ENCODE peak calls at places on chromosomes 12 and 14, in seven cellular contexts. One of them, this sample, is unnamed.

GRCh38 chr12:126963825-126964224 is 1303.1 kb upstream of the TMEM132C start:
- DNase-seq in endothelial cell of umbilical vein: no peak
- DNase-seq in heart right ventricle: no peak
- DNase-seq in mammary epithelial cell: no peak
- DNase-seq in left lung: no peak
- DNase-seq in choroid plexus epithelial cell: no peak
- DNase-seq in AG10803: no peak
- DNase-seq in this sample: no peak

GRCh38 chr14:92637228-92637627 is 111.2 kb downstream of the LGMN start:
- DNase-seq in endothelial cell of umbilical vein: no peak
- DNase-seq in heart right ventricle: no peak
- DNase-seq in mammary epithelial cell: no peak
- DNase-seq in left lung: no peak
- DNase-seq in choroid plexus epithelial cell: peak
- DNase-seq in AG10803: no peak
- DNase-seq in this sample: no peak

GRCh38 chr14:45377201-45377600 is 124.2 kb upstream of the MIS18BP1 start:
- DNase-seq in endothelial cell of umbilical vein: no peak
- DNase-seq in heart right ventricle: no peak
- DNase-seq in mammary epithelial cell: no peak
- DNase-seq in left lung: no peak
- DNase-seq in choroid plexus epithelial cell: no peak
- DNase-seq in AG10803: no peak
- DNase-seq in this sample: no peak

GRCh38 chr12:111673503-111673902 is 12.3 kb downstream of the BRAP start:
- DNase-seq in endothelial cell of umbilical vein: peak
- DNase-seq in heart right ventricle: no peak
- DNase-seq in mammary epithelial cell: no peak
- DNase-seq in left lung: no peak
- DNase-seq in choroid plexus epithelial cell: peak
- DNase-seq in AG10803: peak
- DNase-seq in this sample: peak

GRCh38 chr12:49622501-49623141 is 740 bp upstream of the PRPF40B start:
- DNase-seq in endothelial cell of umbilical vein: no peak
- DNase-seq in heart right ventricle: no peak
- DNase-seq in mammary epithelial cell: peak
- DNase-seq in left lung: no peak
- DNase-seq in choroid plexus epithelial cell: peak
- DNase-seq in AG10803: peak
- DNase-seq in this sample: peak

GRCh38 chr14:30874999-30875787 is 834 bp downstream of the COCH start:
- DNase-seq in endothelial cell of umbilical vein: peak
- DNase-seq in heart right ventricle: no peak
- DNase-seq in mammary epithelial cell: no peak
- DNase-seq in left lung: no peak
- DNase-seq in choroid plexus epithelial cell: no peak
- DNase-seq in AG10803: no peak
- DNase-seq in this sample: peak

GRCh38 chr12:94263905-94264655 is 115.7 kb downstream of the PLXNC1 start:
- DNase-seq in endothelial cell of umbilical vein: no peak
- DNase-seq in heart right ventricle: no peak
- DNase-seq in mammary epithelial cell: no peak
- DNase-seq in left lung: peak
- DNase-seq in choroid plexus epithelial cell: peak
- DNase-seq in AG10803: peak
- DNase-seq in this sample: no peak

GRCh38 chr14:32728957-32729356 is 209.7 kb upstream of the NPAS3 start:
- DNase-seq in endothelial cell of umbilical vein: no peak
- DNase-seq in heart right ventricle: no peak
- DNase-seq in mammary epithelial cell: no peak
- DNase-seq in left lung: no peak
- DNase-seq in choroid plexus epithelial cell: no peak
- DNase-seq in AG10803: no peak
- DNase-seq in this sample: no peak

GRCh38 chr12:79766705-79767464 is 76.1 kb upstream of the PAWR start:
- DNase-seq in endothelial cell of umbilical vein: peak
- DNase-seq in heart right ventricle: no peak
- DNase-seq in mammary epithelial cell: no peak
- DNase-seq in left lung: no peak
- DNase-seq in choroid plexus epithelial cell: peak
- DNase-seq in AG10803: peak
- DNase-seq in this sample: no peak

GRCh38 chr14:94171208-94171607 is 2.9 kb upstream of the PPP4R4 start:
- DNase-seq in endothelial cell of umbilical vein: no peak
- DNase-seq in heart right ventricle: no peak
- DNase-seq in mammary epithelial cell: peak
- DNase-seq in left lung: no peak
- DNase-seq in choroid plexus epithelial cell: no peak
- DNase-seq in AG10803: peak
- DNase-seq in this sample: no peak

GRCh38 chr14:50272498-50272897 is 39.5 kb downstream of the L2HGDH start:
- DNase-seq in endothelial cell of umbilical vein: no peak
- DNase-seq in heart right ventricle: no peak
- DNase-seq in mammary epithelial cell: peak
- DNase-seq in left lung: no peak
- DNase-seq in choroid plexus epithelial cell: no peak
- DNase-seq in AG10803: peak
- DNase-seq in this sample: no peak

GRCh38 chr12:53599579-53599978 is 26.6 kb downstream of the ATF7 start:
- DNase-seq in endothelial cell of umbilical vein: peak
- DNase-seq in heart right ventricle: no peak
- DNase-seq in mammary epithelial cell: no peak
- DNase-seq in left lung: no peak
- DNase-seq in choroid plexus epithelial cell: peak
- DNase-seq in AG10803: no peak
- DNase-seq in this sample: no peak

GRCh38 chr12:47811581-47812484 is 7.9 kb downstream of the HDAC7 start:
- DNase-seq in endothelial cell of umbilical vein: peak
- DNase-seq in heart right ventricle: peak
- DNase-seq in mammary epithelial cell: no peak
- DNase-seq in left lung: no peak
- DNase-seq in choroid plexus epithelial cell: peak
- DNase-seq in AG10803: peak
- DNase-seq in this sample: no peak

GRCh38 chr12:47808049-47808448 is 11.7 kb downstream of the HDAC7 start:
- DNase-seq in endothelial cell of umbilical vein: peak
- DNase-seq in heart right ventricle: peak
- DNase-seq in mammary epithelial cell: no peak
- DNase-seq in left lung: peak
- DNase-seq in choroid plexus epithelial cell: peak
- DNase-seq in AG10803: no peak
- DNase-seq in this sample: peak

GRCh38 chr12:47807338-47807737 is 12.4 kb downstream of the HDAC7 start:
- DNase-seq in endothelial cell of umbilical vein: no peak
- DNase-seq in heart right ventricle: peak
- DNase-seq in mammary epithelial cell: no peak
- DNase-seq in left lung: no peak
- DNase-seq in choroid plexus epithelial cell: no peak
- DNase-seq in AG10803: no peak
- DNase-seq in this sample: no peak

GRCh38 chr12:47811070-47811391 is 8.7 kb downstream of the HDAC7 start:
- DNase-seq in endothelial cell of umbilical vein: no peak
- DNase-seq in heart right ventricle: no peak
- DNase-seq in mammary epithelial cell: no peak
- DNase-seq in left lung: no peak
- DNase-seq in choroid plexus epithelial cell: no peak
- DNase-seq in AG10803: no peak
- DNase-seq in this sample: no peak

DNA sequence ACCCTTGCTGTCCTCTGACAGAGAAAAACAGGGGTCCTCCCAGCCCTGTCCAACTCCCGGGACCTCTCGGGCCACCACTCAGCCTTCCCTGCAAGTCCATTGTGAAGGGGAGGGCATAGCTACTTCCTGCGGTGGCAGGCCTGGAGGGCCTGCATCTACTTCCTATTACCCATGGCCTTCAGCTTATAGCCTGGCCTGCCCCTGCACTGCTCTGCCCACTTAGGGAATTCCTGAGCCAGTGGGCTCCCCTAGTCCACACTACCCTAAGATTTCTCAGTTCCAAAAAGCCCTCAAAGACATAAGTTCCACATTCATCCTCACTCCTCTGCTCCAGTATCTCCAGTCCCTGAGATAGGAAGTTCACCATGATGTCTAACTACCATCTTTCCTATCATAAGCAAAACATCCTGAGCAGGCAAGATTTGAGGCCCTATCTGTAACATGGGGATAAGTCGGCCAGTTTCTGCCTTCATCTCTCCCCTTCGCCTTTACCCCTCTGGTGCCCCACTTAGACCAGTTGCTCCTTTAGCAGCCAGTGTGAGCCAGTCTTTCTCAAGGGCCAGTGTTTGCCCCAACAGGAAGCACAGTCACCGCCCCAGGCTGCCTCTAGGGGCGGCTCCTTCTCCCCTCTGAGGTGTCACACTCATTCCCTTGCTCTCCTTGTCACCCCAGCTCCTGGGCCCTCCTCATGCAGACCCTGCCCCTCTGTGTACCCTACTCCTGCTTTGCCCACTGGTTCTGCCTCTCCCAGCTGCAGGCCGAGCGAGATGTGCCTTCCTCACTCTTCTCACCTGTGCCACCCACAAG is 10.9 kb downstream of the HDAC7 start:
- DNase-seq in endothelial cell of umbilical vein: peak
- DNase-seq in heart right ventricle: no peak
- DNase-seq in mammary epithelial cell: peak
- DNase-seq in left lung: peak
- DNase-seq in choroid plexus epithelial cell: no peak
- DNase-seq in AG10803: no peak
- DNase-seq in this sample: peak
- H3K4me3 ChIP-seq in endothelial cell of umbilical vein: peak
- H3K4me3 ChIP-seq in heart right ventricle: no peak
- H3K4me3 ChIP-seq in mammary epithelial cell: no peak
- H3K4me3 ChIP-seq in left lung: no peak
- H3K4me3 ChIP-seq in choroid plexus epithelial cell: no peak
- H3K4me3 ChIP-seq in AG10803: no peak
- H3K4me3 ChIP-seq in this sample: no peak

DNA sequence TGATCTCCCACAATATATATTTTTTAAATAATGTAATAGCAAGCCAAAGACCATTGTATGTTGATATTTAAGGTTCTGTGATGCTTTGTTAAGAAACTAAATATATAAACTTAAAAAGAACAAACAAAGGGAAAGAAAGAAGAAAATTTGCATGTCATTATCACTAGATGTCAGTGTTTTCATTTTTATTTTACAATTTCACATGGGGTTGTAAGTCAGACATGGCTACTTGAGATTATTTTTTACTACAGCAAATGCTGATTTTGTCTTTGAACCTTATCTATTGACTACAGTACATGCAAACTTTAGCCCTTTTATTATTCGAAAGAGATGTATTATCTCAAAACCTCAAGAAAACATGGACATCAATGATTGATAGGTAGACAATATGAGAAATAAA is 36.1 kb downstream of the SLCO1C1 start:
- DNase-seq in endothelial cell of umbilical vein: no peak
- DNase-seq in heart right ventricle: no peak
- DNase-seq in mammary epithelial cell: no peak
- DNase-seq in left lung: no peak
- DNase-seq in choroid plexus epithelial cell: no peak
- DNase-seq in AG10803: no peak
- DNase-seq in this sample: no peak
- TF ChIP-seq CTCF in endothelial cell of umbilical vein: no peak
- TF ChIP-seq CTCF in heart right ventricle: no peak
- TF ChIP-seq CTCF in mammary epithelial cell: no peak
- TF ChIP-seq CTCF in left lung: no peak
- TF ChIP-seq CTCF in choroid plexus epithelial cell: no peak
- TF ChIP-seq CTCF in AG10803: no peak
- TF ChIP-seq CTCF in this sample: no peak

GRCh38 chr12:51850081-51850932 is 1.8 kb upstream of the FIGNL2 start:
- DNase-seq in endothelial cell of umbilical vein: no peak
- DNase-seq in heart right ventricle: no peak
- DNase-seq in mammary epithelial cell: no peak
- DNase-seq in left lung: no peak
- DNase-seq in choroid plexus epithelial cell: no peak
- DNase-seq in AG10803: no peak
- DNase-seq in this sample: no peak
- H3K4me3 ChIP-seq in endothelial cell of umbilical vein: no peak
- H3K4me3 ChIP-seq in heart right ventricle: no peak
- H3K4me3 ChIP-seq in mammary epithelial cell: no peak
- H3K4me3 ChIP-seq in left lung: no peak
- H3K4me3 ChIP-seq in choroid plexus epithelial cell: no peak
- H3K4me3 ChIP-seq in AG10803: no peak
- H3K4me3 ChIP-seq in this sample: no peak

GRCh38 chr14:21523203-21523602 is 2.9 kb downstream of the SALL2 start:
- DNase-seq in endothelial cell of umbilical vein: no peak
- DNase-seq in heart right ventricle: no peak
- DNase-seq in mammary epithelial cell: no peak
- DNase-seq in left lung: no peak
- DNase-seq in choroid plexus epithelial cell: no peak
- DNase-seq in AG10803: no peak
- DNase-seq in this sample: no peak
- TF ChIP-seq CTCF in endothelial cell of umbilical vein: no peak
- TF ChIP-seq CTCF in heart right ventricle: no peak
- TF ChIP-seq CTCF in mammary epithelial cell: no peak
- TF ChIP-seq CTCF in left lung: no peak
- TF ChIP-seq CTCF in choroid plexus epithelial cell: no peak
- TF ChIP-seq CTCF in AG10803: no peak
- TF ChIP-seq CTCF in this sample: no peak

GRCh38 chr12:68418137-68418460 is 85.9 kb upstream of the MDM1 start:
- DNase-seq in endothelial cell of umbilical vein: no peak
- DNase-seq in heart right ventricle: no peak
- DNase-seq in mammary epithelial cell: no peak
- DNase-seq in left lung: no peak
- DNase-seq in choroid plexus epithelial cell: no peak
- DNase-seq in AG10803: no peak
- DNase-seq in this sample: no peak
- H3K4me3 ChIP-seq in endothelial cell of umbilical vein: no peak
- H3K4me3 ChIP-seq in heart right ventricle: no peak
- H3K4me3 ChIP-seq in mammary epithelial cell: no peak
- H3K4me3 ChIP-seq in left lung: no peak
- H3K4me3 ChIP-seq in choroid plexus epithelial cell: no peak
- H3K4me3 ChIP-seq in AG10803: no peak
- H3K4me3 ChIP-seq in this sample: no peak

DNA sequence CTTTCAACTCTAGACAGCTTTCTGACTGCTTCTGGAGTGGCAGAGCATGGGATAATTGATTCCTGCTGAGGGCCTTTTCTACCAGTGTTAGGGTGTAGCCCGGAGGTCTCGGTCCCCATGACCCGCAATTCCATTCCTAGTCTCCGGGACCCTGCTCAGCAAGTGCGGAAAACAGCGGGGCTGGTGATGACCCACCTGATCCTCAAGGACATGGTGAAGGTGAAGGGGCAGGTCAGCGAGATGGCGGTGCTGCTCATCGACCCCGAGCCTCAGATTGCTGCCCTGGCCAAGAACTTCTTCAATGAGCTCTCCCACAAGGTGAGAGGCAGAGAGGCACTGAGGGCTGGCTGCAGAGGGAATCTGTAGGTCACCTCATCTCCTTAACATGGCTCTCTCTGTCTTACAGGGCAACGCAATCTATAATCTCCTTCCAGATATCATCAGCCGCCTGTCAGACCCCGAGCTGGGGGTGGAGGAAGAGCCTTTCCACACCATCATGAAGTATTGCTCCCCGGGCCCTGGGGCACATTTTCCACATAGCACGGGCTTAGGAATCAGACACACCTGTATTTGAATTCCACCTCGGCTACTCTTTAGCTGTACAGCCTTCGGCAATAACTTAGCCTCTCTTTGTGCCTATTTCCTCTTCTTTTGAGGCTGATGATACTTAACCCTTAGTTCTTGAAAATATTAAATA is 5.6 kb upstream of the GAPDH start:
- DNase-seq in endothelial cell of umbilical vein: no peak
- DNase-seq in heart right ventricle: no peak
- DNase-seq in mammary epithelial cell: no peak
- DNase-seq in left lung: no peak
- DNase-seq in choroid plexus epithelial cell: no peak
- DNase-seq in AG10803: no peak
- DNase-seq in this sample: no peak
- TF ChIP-seq CTCF in endothelial cell of umbilical vein: no peak
- TF ChIP-seq CTCF in heart right ventricle: no peak
- TF ChIP-seq CTCF in mammary epithelial cell: no peak
- TF ChIP-seq CTCF in left lung: no peak
- TF ChIP-seq CTCF in choroid plexus epithelial cell: no peak
- TF ChIP-seq CTCF in AG10803: no peak
- TF ChIP-seq CTCF in this sample: no peak

This sample was measured in GM12865.